ENCODE peak calls at places on chromosomes 13 and 19, in six cellular contexts. E is breast epithelium, Y is A549, Q is thyroid gland, W is NB4, I is tibial nerve. J is an unnamed sample.

GRCh38 chr13:49652691-49653305 is 24.5 kb downstream of the ARL11 start:
- DNase-seq in Y (peak), Q (peak), W (peak), E (no peak), I (no peak), J (peak)

GRCh38 chr13:94765814-94766213 is 53.5 kb upstream of the SOX21 start:
- DNase-seq in I (no peak), Q (no peak), Y (peak), W (no peak), E (no peak), J (no peak)

GRCh38 chr13:97122381-97122996 is 99.6 kb upstream of the MBNL2 start:
- DNase-seq in W (no peak), Q (no peak), E (no peak), Y (peak), I (no peak), J (no peak)

GRCh38 chr19:14661372-14661924 is 13.2 kb downstream of the ADGRE3 start:
- DNase-seq in I (no peak), Q (no peak), E (no peak), W (peak), Y (no peak), J (peak)

GRCh38 chr13:48142437-48142836 is 47.5 kb upstream of the MED4 start:
- DNase-seq in E (no peak), Q (no peak), W (peak), Y (no peak), I (no peak), J (no peak)

GRCh38 chr13:24083722-24084421 is 76.6 kb upstream of the SPATA13 start:
- DNase-seq in Q (no peak), Y (no peak), W (no peak), I (no peak), E (no peak), J (no peak)

GRCh38 chr19:7963566-7963965 is 20.1 kb upstream of the TIMM44 start:
- DNase-seq in E (no peak), Q (no peak), W (no peak), I (no peak), Y (no peak), J (no peak)

GRCh38 chr19:55809381-55810058 is 22.3 kb downstream of the NLRP11 start:
- DNase-seq in I (no peak), Q (peak), W (peak), Y (peak), E (no peak), J (peak)

GRCh38 chr19:42295831-42296525 is 6.0 kb upstream of the PRR19 start:
- DNase-seq in Y (peak), E (peak), I (peak), W (peak), Q (peak), J (peak)

GRCh38 chr19:17576758-17577532 is 21.5 kb downstream of the COLGALT1 start:
- DNase-seq in Q (peak), E (peak), Y (peak), W (peak), I (peak), J (peak)

GRCh38 chr19:14054721-14055120 is 7.2 kb downstream of the PALM3 start:
- DNase-seq in W (no peak), Y (no peak), Q (no peak), E (no peak), I (no peak), J (no peak)

GRCh38 chr19:41323430-41324125 is 13.6 kb downstream of the CCDC97 start:
- DNase-seq in W (peak), I (peak), Y (peak), Q (peak), E (no peak), J (peak)

GRCh38 chr13:48233097-48233885 is at the start of gene ITM2B:
- DNase-seq in Q (peak), W (peak), I (peak), Y (peak), E (peak), J (peak)

GRCh38 chr19:3656747-3657394 is 30.3 kb upstream of the CACTIN start:
- DNase-seq in Q (no peak), E (no peak), W (no peak), I (no peak), Y (no peak), J (no peak)

GRCh38 chr13:110312669-110313031 is 5.6 kb downstream of the COL4A2 start:
- DNase-seq in W (peak), Q (no peak), Y (peak), E (no peak), I (no peak), J (no peak)

GRCh38 chr13:79799466-79799865 is 318.5 kb downstream of the NDFIP2 start:
- DNase-seq in I (no peak), E (no peak), Q (no peak), W (no peak), Y (no peak), J (no peak)

GRCh38 chr19:17379221-17379631 is 2.1 kb upstream of the PLVAP start:
- DNase-seq in Y (no peak), W (no peak), E (no peak), Q (no peak), I (no peak), J (no peak)

GRCh38 chr19:12859546-12859945 is 21.2 kb downstream of the MAST1 start:
- DNase-seq in E (no peak), Y (no peak), Q (no peak), W (no peak), I (no peak), J (no peak)

DNA sequence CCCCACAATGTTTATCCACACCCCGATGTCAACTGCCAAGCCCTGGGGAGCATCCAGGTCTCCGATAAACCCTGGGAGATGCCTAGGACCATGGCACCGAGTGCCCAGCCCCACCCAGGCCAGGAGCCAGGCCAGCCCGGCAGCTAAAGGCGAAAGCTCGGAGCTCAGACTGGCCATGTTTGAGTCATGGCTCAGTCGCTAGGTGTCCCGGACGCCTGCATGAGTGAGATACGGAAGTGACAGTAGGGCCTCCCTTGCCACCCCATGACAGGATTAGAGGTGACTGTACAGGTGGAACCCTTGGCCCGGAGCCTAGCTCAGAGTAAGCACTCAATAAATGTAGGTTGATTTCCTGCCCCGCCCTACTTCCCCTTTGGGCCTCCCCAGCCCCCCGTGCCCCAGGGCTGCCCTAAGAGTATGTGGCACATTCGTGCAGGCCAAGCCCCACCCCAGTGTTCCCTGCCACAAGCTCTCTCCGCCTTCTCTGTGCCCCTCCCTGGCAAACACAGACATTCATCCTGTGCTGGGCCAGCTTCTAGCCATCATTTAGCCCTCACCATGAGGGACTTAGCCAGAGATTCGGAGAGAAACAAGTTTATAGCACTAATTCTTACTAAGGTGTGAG is 5.8 kb upstream of the TPM4 start:
- DNase-seq in E (peak), Y (peak), Q (peak), W (peak), I (no peak), J (peak)
- TF ChIP-seq POLR2A in E (peak), Y (no peak), Q (no peak), W (no peak), I (no peak), J (no peak)

GRCh38 chr13:27559714-27560113 is 60.6 kb downstream of the LNX2 start:
- DNase-seq in W (no peak), Q (no peak), Y (no peak), I (no peak), E (no peak), J (no peak)
- TF ChIP-seq POLR2A in W (no peak), Q (no peak), Y (no peak), I (no peak), E (no peak), J (no peak)

DNA sequence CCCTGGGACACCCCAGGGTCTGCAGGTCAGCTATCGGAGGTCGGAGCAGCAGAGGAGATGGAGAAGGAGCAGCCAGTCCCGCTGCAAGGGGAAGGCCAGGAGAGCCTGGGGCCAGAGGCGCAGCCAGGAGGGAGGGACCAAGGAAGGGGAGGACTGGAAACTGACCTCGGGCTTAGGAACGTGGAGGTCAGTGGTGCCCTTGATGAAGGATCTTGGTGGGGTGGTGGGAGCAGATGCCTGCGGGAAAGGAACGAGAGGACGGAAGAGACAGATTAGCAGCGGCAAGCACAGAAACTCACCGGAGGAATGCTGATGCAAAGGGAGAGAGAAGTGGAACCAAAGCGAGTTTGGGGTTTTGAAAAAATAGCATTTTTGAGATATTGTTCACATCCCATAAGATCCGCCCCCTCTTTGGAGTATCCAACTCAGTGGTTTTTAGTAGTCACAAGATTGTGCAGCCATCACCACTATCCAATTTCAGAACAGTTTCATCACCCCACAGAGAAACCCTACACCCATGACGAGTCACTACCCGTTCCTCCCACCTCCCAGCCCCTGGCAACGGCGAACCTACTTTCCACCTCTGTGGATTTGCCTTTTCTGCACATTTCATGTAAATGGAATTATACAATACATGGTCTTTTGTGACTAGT is 22.1 kb downstream of the PLEKHF1 start:
- DNase-seq in Q (no peak), Y (peak), W (peak), E (no peak), I (no peak), J (no peak)
- TF ChIP-seq POLR2A in Q (no peak), Y (no peak), W (no peak), E (no peak), I (no peak), J (no peak)

DNA sequence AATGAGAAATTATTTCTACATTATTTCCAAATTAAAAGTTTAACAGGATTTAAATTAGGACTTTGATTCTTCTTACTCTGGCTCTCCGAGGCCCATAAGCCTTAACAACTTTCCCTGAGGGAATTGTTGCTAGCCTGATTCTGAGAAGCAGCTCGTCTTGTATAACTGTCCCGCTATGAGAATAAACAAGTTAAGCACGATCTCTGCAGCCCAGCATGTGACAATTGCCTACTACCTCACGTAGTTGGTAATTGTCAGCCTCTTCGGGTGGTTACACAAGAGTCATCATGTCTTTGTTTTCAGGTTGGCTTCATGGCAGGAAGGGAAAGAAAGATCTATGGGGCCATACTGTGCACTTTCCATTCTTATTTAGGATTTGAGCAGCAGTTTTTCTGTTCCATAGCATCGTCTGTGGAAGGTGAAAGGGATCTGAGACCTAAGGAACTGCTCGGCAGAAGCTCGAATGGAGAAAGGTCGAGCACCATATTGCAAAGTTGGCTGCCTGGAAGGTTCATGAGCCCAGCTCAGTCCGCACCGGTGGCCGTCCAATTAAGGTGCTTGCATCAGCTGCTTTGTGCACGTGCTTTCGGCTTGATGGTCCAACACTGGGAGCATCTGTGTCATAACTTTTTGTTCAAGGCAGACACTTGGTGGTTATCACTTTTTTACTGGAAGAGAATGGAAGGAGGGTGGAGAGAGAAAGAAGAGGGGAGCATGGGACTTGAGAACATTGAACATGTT is 1.8 kb upstream of the STARD13 start:
- DNase-seq in E (no peak), Q (no peak), W (no peak), I (no peak), Y (no peak), J (no peak)
- TF ChIP-seq POLR2A in E (no peak), Q (no peak), W (no peak), I (no peak), Y (no peak), J (no peak)